ENCODE peak calls at places on chromosomes 2 and 18, in four cellular contexts. R is ovary, L is K562, M is endothelial cell of umbilical vein. Y is an unnamed sample.

GRCh38 chr2:37000273-37000780 is 34.0 kb upstream of the STRN start:
- DNase-seq in R (no peak), L (no peak), M (peak; percentile 24), Y (no peak)

GRCh38 chr2:64354857-64355680 is 98.9 kb upstream of the LGALSL start:
- DNase-seq in M (no peak), L (peak; percentile 72), R (no peak), Y (no peak)

GRCh38 chr2:45497355-45497754 is 113.7 kb downstream of the SRBD1 start:
- DNase-seq in L (no peak), R (no peak), M (no peak), Y (no peak)

GRCh38 chr18:10320201-10320600 is 134.2 kb upstream of the APCDD1 start:
- DNase-seq in L (no peak), R (no peak), M (no peak), Y (no peak)

GRCh38 chr2:231029563-231029962 is 7.8 kb upstream of the C2orf72 start:
- DNase-seq in R (no peak), M (no peak), L (no peak), Y (no peak)

GRCh38 chr2:96924775-96925747 is 55.2 kb upstream of the SEMA4C start:
- DNase-seq in L (no peak), M (no peak), R (no peak), Y (no peak)

GRCh38 chr2:236685979-236686520 is 116.4 kb downstream of the ACKR3 start:
- DNase-seq in R (no peak), L (no peak), M (no peak), Y (peak; percentile 64)

GRCh38 chr18:76380791-76381405 is 114.1 kb downstream of the ZNF516 start:
- DNase-seq in R (peak; percentile 75), M (no peak), L (peak; percentile 79), Y (peak; percentile 73)

GRCh38 chr2:105969552-105969951 is 224.5 kb downstream of the UXS1 start:
- DNase-seq in M (no peak), R (no peak), L (no peak), Y (no peak)
- TF ChIP-seq CTCF in M (peak; percentile 19), R (no peak), L (peak; percentile 60), Y (no peak)

GRCh38 chr2:217935245-217935879 is 67.4 kb downstream of the TNS1 start:
- DNase-seq in M (no peak), R (peak; percentile 86), L (no peak), Y (no peak)

GRCh38 chr2:217937446-217937845 is 65.3 kb downstream of the TNS1 start:
- DNase-seq in R (no peak), L (peak; percentile 11), M (peak; percentile 42), Y (no peak)

GRCh38 chr2:217935901-217936684 is 66.7 kb downstream of the TNS1 start:
- DNase-seq in L (no peak), M (no peak), R (no peak), Y (no peak)

GRCh38 chr2:217938038-217938437 is 64.8 kb downstream of the TNS1 start:
- DNase-seq in R (peak; percentile 42), L (no peak), M (no peak), Y (no peak)

GRCh38 chr2:217936952-217937351 is 65.8 kb downstream of the TNS1 start:
- DNase-seq in R (no peak), M (no peak), L (no peak), Y (no peak)
- H3K4me1 ChIP-seq in R (peaks cover 57% of the 10 kb centered on the region), M (peaks cover 45% of the 10 kb centered on the region), L (peaks cover 7% of the 10 kb centered on the region), Y (peaks cover 83% of the 10 kb centered on the region)

GRCh38 chr2:190984595-190984994 is 29.4 kb downstream of the STAT1 start:
- DNase-seq in L (no peak), M (peak; percentile 65), R (no peak), Y (no peak)
- TF ChIP-seq POLR2A in L (no peak), M (no peak), R (no peak), Y (no peak)

DNA sequence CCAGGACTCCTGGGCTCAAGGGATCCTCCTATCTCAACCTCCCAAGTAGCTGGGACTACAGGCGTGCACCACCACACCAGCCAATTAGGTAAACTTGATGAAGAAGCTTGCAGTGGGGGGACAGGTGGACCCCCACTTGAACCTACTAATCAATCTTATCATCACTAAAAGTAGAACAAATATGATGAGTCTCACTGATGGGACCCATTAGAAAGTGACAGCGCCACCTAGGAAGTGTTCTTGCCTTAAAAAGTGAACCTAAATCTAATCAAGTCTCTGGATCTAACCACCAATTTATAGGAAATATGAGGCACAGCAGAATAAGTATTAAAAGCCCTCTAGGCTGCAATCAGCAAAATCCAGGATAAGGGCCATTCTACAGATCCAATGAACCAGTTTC is 79.2 kb downstream of the BIN1 start:
- DNase-seq in M (no peak), L (no peak), R (no peak), Y (no peak)
- TF ChIP-seq CTCF in M (no peak), L (peak; percentile 5), R (no peak), Y (no peak)

DNA sequence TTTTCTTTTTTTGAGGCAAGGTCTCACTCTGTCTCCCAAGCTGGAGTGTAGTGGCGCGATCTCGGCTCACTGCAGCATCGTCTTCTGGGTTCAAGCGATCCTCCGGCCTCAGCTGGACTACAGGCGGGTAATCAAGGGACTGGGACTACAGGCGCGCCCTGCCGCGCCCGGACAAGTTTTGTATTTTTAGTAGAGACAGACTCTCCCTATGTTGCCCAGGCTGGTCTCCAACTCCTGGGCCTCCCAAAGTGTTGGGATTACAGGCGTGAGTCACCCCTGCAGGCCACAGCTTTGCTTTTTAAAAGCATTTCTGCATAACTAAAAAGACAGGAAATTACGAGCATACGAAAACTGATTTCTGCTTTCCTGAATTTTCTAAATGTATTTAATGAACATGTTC is 891 bp upstream of the OSBPL1A start:
- DNase-seq in R (no peak), M (no peak), L (no peak), Y (no peak)
- H3K4me1 ChIP-seq in R (peaks cover 2% of the 10 kb centered on the region), M (peaks cover 10% of the 10 kb centered on the region), L (peaks cover 9% of the 10 kb centered on the region), Y (peaks cover 36% of the 10 kb centered on the region)

GRCh38 chr2:68466778-68467076 is 367 bp downstream of the FBXO48 start:
- DNase-seq in R (no peak), M (no peak), L (no peak), Y (no peak)

GRCh38 chr2:68466361-68466777 is 725 bp downstream of the FBXO48 start:
- DNase-seq in R (no peak), L (peak; percentile 11), M (peak; percentile 63), Y (no peak)

GRCh38 chr2:68465081-68465916 is 1.8 kb downstream of the FBXO48 start:
- DNase-seq in M (no peak), R (no peak), L (no peak), Y (no peak)

GRCh38 chr2:68468801-68469200 is 1.4 kb downstream of the APLF start:
- DNase-seq in R (no peak), L (no peak), M (no peak), Y (no peak)

DNA sequence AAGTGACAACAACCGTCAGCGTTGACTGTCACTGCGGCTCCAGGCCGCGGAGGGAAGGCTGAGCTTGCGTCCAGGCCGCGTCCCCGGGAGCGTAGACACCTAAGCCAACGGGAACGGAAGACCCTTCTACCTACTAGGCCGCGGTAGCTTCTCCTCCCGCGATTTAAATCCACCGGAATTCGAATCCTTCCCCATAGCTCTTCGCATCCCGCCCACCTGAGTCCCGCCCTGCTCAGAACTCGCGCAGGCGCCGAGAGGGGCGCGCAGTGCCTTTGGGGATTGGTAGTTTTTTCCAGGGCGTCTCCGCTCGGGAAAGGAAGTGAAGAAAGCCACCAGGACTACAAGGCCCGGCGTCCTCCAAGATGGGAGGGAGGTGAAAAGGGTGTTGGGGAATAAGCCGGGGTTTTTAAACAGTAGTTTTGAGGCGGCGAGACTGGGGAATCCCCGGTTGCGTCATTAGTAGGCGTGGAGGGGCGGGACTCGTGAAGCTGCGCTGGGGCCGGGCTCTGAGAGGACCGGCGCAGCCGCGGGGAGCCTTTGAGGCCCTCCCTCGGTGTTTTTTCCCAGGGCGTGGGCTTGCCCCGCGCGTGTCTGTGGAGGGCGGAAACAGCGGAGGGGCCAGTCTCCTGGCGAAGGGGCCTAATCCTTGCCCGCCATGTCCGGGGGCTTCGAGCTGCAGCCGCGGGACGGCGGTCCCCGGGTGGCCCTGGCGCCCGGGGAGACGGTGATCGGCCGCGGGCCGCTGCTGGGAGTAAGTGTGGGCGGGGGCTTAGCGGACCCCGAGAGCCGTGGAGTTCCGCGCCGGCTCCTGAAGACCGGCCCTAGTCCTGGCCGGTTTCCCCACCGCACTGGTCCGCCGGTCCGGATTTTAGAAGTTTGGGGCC is at the start of the genes APLF and FBXO48:
- DNase-seq in L (peak; percentile 91), R (peak; percentile 96), M (peak; percentile 99), Y (peak; percentile 99)
- TF ChIP-seq POLR2A in L (peak; percentile 79), R (peak; percentile 56), M (peak; percentile 68), Y (peak; percentile 62)

DNA sequence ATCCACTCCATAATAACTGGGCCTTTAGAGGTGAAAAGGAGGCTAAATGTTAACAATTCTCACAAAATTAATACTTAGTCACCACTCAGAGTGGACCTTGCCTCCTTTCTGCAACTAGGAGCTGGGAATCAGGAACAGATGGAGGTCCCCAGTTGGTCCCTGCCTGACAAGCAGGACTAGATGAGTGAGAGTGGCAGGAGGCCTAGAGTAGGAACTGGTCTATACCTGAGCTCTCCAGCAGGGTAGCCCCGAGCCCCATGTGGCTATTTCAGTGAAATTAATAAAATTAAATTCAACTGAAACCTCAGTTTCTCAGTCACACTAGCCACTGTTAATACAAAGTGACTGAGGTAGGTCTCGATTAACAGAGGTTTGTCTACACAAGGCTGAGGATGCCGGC is 150.5 kb downstream of the MYO5B start:
- DNase-seq in R (no peak), L (peak; percentile 16), M (no peak), Y (no peak)
- TF ChIP-seq CTCF in R (no peak), L (no peak), M (no peak), Y (no peak)

DNA sequence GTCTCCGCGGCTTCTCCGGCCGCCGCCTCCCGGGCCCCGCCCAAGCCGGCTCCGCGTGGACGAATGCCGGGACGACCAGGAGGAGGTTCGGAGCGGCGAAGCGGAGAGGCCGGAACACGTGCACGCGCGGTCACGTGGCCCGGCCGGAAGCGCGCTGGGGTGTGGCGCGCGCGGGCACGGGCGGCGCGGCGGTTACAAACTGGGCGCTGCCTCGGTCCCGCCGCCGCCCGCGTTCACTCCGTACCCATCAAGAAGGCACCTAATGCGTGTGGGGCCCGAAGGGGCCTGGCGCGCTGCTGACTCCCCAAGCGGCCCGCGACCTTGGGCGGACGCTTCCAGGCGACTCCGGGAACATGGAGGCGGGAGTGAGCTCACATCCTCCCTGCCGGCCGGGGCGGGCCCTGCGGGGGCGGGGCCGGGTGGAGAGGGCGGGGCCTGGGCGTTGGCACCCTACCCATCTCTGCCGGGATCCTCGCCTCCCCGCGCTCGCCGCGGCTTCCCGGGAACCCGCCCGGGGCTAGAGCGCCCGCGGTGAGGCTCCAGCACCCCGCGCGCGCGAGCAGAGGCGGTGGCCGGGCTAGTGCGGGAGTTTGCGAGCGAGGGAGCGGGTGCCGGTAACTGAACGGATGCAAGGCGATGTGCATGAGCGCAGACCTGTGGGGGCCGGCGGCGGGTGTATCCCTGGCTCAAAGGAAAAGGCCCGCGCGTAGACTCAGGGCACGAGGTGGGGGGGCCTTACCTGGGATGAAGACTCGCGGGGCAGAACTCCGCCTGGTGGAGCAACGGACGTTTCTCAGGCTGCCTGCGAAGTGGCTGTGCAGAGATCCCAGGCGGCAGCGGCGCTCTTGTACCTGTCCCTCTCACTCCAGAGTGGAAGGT is at the start of gene TMEM185B:
- DNase-seq in L (peak; percentile 98), R (peak; percentile 95), M (peak; percentile 78), Y (peak; percentile 95)
- H3K4me1 ChIP-seq in L (peaks cover 37% of the 10 kb centered on the region), R (peaks cover 6% of the 10 kb centered on the region), M (peaks cover 17% of the 10 kb centered on the region), Y (peaks cover 28% of the 10 kb centered on the region)